ENCODE peak calls at places on chromosomes 13 and 19, in four cellular contexts. F is IMR-90, L is adrenal gland, V is A549. T is an unnamed sample.

GRCh38 chr13:97855570-97855970 is 97.9 kb upstream of the IPO5 start:
- DNase-seq in V (peak; percentile 65), L (peak; percentile 74), F (peak; percentile 86), T (no peak)

GRCh38 chr13:113184568-113185440 is 23.7 kb downstream of the PCID2 start:
- DNase-seq in L (no peak), F (no peak), V (no peak), T (no peak)

GRCh38 chr19:3275583-3276340 is 51.3 kb downstream of the CELF5 start:
- DNase-seq in L (peak; percentile 76), V (peak; percentile 94), F (peak; percentile 60), T (peak; percentile 65)

GRCh38 chr19:3736106-3736724 is 25.3 kb downstream of the APBA3 start:
- DNase-seq in V (no peak), F (no peak), L (no peak), T (no peak)

GRCh38 chr13:91894311-91894710 is 495.9 kb downstream of the GPC5 start:
- DNase-seq in L (no peak), F (no peak), V (no peak), T (no peak)

GRCh38 chr13:94303644-94304174 is 175.8 kb downstream of the DCT start:
- DNase-seq in F (no peak), L (no peak), V (no peak), T (no peak)

GRCh38 chr13:51764184-51765141 is 39.5 kb downstream of the DHRS12 start:
- DNase-seq in V (peak; percentile 42), L (no peak), F (peak; percentile 97), T (no peak)

GRCh38 chr19:33199441-33200265 is 5.5 kb downstream of the LRP3 start:
- DNase-seq in L (no peak), F (no peak), V (no peak), T (no peak)

GRCh38 chr19:40791349-40791748 is 7.6 kb upstream of the EGLN2 start:
- DNase-seq in F (no peak), V (no peak), L (no peak), T (no peak)

GRCh38 chr19:46659151-46660007 is 1.6 kb downstream of the DACT3 start:
- DNase-seq in L (no peak), V (peak; percentile 54), F (no peak), T (peak; percentile 65)

GRCh38 chr19:45782820-45783785 is 813 bp upstream of the DMPK start:
- DNase-seq in F (peak; percentile 71), L (peak; percentile 85), V (peak; percentile 58), T (peak; percentile 76)

GRCh38 chr19:14476663-14477401 is 1.7 kb upstream of the PTGER1 start:
- DNase-seq in F (peak; percentile 88), V (peak; percentile 73), L (peak; percentile 88), T (no peak)

GRCh38 chr19:42117076-42117475 is 15.2 kb downstream of the POU2F2 start:
- DNase-seq in F (no peak), L (no peak), V (no peak), T (no peak)

GRCh38 chr19:1402411-1403070 is 1.2 kb upstream of the GAMT start:
- DNase-seq in L (no peak), V (peak; percentile 20), F (no peak), T (no peak)

GRCh38 chr19:38784224-38784623 is 4.8 kb upstream of the LGALS7B start:
- DNase-seq in V (peak; percentile 80), L (peak; percentile 78), F (peak; percentile 46), T (no peak)

GRCh38 chr13:100338265-100338664 is 249.4 kb downstream of the PCCA start:
- DNase-seq in F (no peak), V (no peak), L (no peak), T (no peak)

GRCh38 chr19:5632241-5632612 is 9.3 kb downstream of the SAFB start:
- DNase-seq in F (no peak), V (no peak), L (no peak), T (no peak)

GRCh38 chr19:38421856-38422255 is 4.2 kb downstream of the RASGRP4 start:
- DNase-seq in V (no peak), F (no peak), L (no peak), T (no peak)

GRCh38 chr19:39154626-39155100 is 29.1 kb downstream of the PAK4 start:
- DNase-seq in L (no peak), F (no peak), V (peak; percentile 51), T (no peak)

GRCh38 chr19:56839665-56840451 is 668 bp downstream of the PEG3 start:
- DNase-seq in L (peak; percentile 99), F (no peak), V (no peak), T (peak; percentile 94)

GRCh38 chr13:32901994-32902780 is 114.0 kb upstream of the KL start:
- DNase-seq in L (no peak), F (no peak), V (no peak), T (no peak)

GRCh38 chr19:7897289-7897688 is 6.4 kb upstream of the MAP2K7 start:
- DNase-seq in F (no peak), V (no peak), L (peak; percentile 91), T (no peak)

GRCh38 chr13:41827507-41828213 is 133.2 kb downstream of the VWA8 start:
- DNase-seq in F (peak; percentile 94), L (peak; percentile 86), V (peak; percentile 77), T (peak; percentile 56)

GRCh38 chr13:87274209-87274819 is 396.9 kb upstream of the SLITRK5 start:
- DNase-seq in L (no peak), V (peak; percentile 42), F (peak; percentile 47), T (no peak)

GRCh38 chr19:57008432-57008831 is 111.4 kb upstream of the USP29 start:
- DNase-seq in V (no peak), L (no peak), F (no peak), T (no peak)

GRCh38 chr19:46271488-46272197 is 25.2 kb upstream of the HIF3A start:
- DNase-seq in L (no peak), V (peak; percentile 87), F (peak; percentile 70), T (no peak)

GRCh38 chr13:21478881-21479808 is 20.0 kb upstream of the ZDHHC20 start:
- DNase-seq in F (peak; percentile 81), L (no peak), V (peak; percentile 71), T (peak; percentile 27)

GRCh38 chr19:42175952-42176648 is 41.4 kb downstream of the DEDD2 start:
- DNase-seq in L (no peak), F (peak; percentile 17), V (peak; percentile 51), T (no peak)

GRCh38 chr13:41622545-41623429 is 165.4 kb downstream of the RGCC start:
- DNase-seq in F (peak; percentile 59), V (no peak), L (no peak), T (no peak)

GRCh38 chr13:46388846-46389245 is 1.8 kb upstream of the RUBCNL start:
- DNase-seq in V (no peak), F (no peak), L (no peak), T (no peak)

GRCh38 chr19:47427241-47428176 is 8.2 kb upstream of the MEIS3 start:
- DNase-seq in F (peak; percentile 45), V (peak; percentile 79), L (peak; percentile 79), T (peak; percentile 68)

GRCh38 chr13:101982903-101983302 is 418.9 kb downstream of the FGF14 start:
- DNase-seq in V (no peak), F (no peak), L (no peak), T (no peak)

GRCh38 chr19:15508035-15508710 is at the start of gene CYP4F22:
- DNase-seq in V (no peak), L (no peak), F (no peak), T (no peak)
- H3K4me3 ChIP-seq in V (peak within 1 kb of the TSS; percentile 44), L (peak within 1 kb of the TSS; percentile 19), F (no peak within 1 kb of the TSS), T (no peak within 1 kb of the TSS)

GRCh38 chr19:48634424-48635262 is 2.5 kb downstream of the DBP start:
- DNase-seq in F (peak; percentile 92), L (peak; percentile 99), V (peak; percentile 99), T (peak; percentile 98)

GRCh38 chr19:48636859-48637448 is at the start of gene DBP:
- DNase-seq in L (no peak), V (peak; percentile 79), F (no peak), T (peak; percentile 77)

GRCh38 chr19:48635966-48636858 is 967 bp downstream of the DBP start:
- DNase-seq in V (no peak), L (peak; percentile 85), F (no peak), T (peak; percentile 76)

GRCh38 chr19:48634036-48634342 is 3.2 kb downstream of the DBP start:
- DNase-seq in V (no peak), F (no peak), L (no peak), T (no peak)

GRCh38 chr19:48635263-48635965 is 1.8 kb downstream of the DBP start:
- DNase-seq in F (no peak), V (peak; percentile 73), L (peak; percentile 88), T (peak; percentile 85)
- TF ChIP-seq POLR2A in F (no peak), V (peak; percentile 32), L (peak; percentile 92), T (peak; percentile 48)

GRCh38 chr13:23557043-23557442 is 13.2 kb upstream of the TNFRSF19 start:
- DNase-seq in V (no peak), L (no peak), F (no peak), T (no peak)

GRCh38 chr13:23560571-23561089 is 9.6 kb upstream of the TNFRSF19 start:
- DNase-seq in F (no peak), V (no peak), L (no peak), T (no peak)

GRCh38 chr13:23557733-23558132 is 12.5 kb upstream of the TNFRSF19 start:
- DNase-seq in F (no peak), L (no peak), V (no peak), T (no peak)

GRCh38 chr13:23561261-23561660 is 9.0 kb upstream of the TNFRSF19 start:
- DNase-seq in L (no peak), F (no peak), V (no peak), T (no peak)

GRCh38 chr13:23558675-23559536 is 11.3 kb upstream of the TNFRSF19 start:
- DNase-seq in V (peak; percentile 80), L (peak; percentile 67), F (peak; percentile 92), T (peak; percentile 55)
- H3K4me3 ChIP-seq in V (peak overlapping the region; percentile 10), L (peak overlapping the region; percentile 35), F (peak overlapping the region; percentile 14), T (no peak overlapping the region)

DNA sequence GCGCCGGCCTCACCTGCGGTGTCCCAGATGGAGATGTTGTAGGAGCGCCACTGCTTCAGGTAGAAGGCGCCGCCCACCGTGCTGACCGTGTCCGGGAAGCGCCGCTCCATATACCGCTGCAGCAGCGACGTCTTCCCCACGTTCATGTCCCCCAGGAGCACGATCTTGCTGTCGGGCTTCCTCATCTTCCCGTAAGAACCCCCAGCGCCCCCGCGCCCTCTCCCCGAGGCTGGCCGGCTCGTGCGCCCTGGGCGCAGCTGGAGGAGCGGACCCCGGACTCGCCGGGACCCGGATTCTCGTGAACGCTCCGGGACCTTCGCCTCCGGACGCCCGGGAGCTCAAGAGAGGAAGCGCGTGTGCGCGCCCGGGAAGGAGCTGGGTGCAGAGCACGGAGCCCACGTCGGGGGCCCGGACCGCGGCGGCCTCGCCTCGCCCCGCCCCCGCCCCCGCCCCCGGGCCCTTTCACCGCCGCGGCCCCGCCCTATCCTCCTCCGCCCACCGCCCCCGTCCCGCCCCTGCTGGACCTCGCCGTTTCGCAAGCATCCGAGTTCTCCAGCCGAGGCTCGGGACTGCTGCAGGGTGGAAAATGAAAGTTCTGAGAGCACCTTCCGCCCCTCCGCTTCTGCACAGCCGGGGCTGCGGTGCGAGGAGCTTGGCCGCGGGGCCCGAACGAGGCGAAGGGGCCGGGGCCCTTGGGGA is at the start of gene RAB20:
- DNase-seq in F (peak; percentile 76), L (peak; percentile 93), V (peak; percentile 50), T (peak; percentile 88)
- TF ChIP-seq POLR2A in F (no peak), L (peak; percentile 87), V (no peak), T (peak; percentile 22)

GRCh38 chr13:40170091-40170490 is 496.4 kb downstream of the FOXO1 start:
- DNase-seq in L (no peak), V (no peak), F (no peak), T (no peak)

GRCh38 chr13:40172878-40173277 is 493.6 kb downstream of the FOXO1 start:
- DNase-seq in L (no peak), F (no peak), V (no peak), T (no peak)

GRCh38 chr13:40171566-40171965 is 494.9 kb downstream of the FOXO1 start:
- DNase-seq in V (no peak), F (no peak), L (no peak), T (no peak)

GRCh38 chr13:40170982-40171381 is 495.5 kb downstream of the FOXO1 start:
- DNase-seq in L (no peak), F (no peak), V (no peak), T (no peak)

GRCh38 chr13:40172149-40172591 is 494.3 kb downstream of the FOXO1 start:
- DNase-seq in L (no peak), V (no peak), F (no peak), T (no peak)
- H3K4me3 ChIP-seq in L (no peak overlapping the region), V (no peak overlapping the region), F (no peak overlapping the region), T (no peak overlapping the region)

T was measured in ovary.